ENCODE peak calls at places on chromosomes 5 and 9, in nine cellular contexts. O, K, G, N, E, H, L, U and D are unnamed samples.

GRCh38 chr5:93226202-93226735 is 354.8 kb downstream of the NR2F1-AS1 start:
- DNase-seq in O (no peak), K (no peak), G (peak; percentile 58), N (no peak), E (no peak), H (peak; percentile 41), L (no peak), U (no peak), D (no peak)

GRCh38 chr9:126497673-126498255 is 116.0 kb upstream of the LMX1B start:
- DNase-seq in O (no peak), K (no peak), G (no peak), N (no peak), E (no peak), H (no peak), L (no peak), U (no peak), D (no peak)

GRCh38 chr5:55935371-55935770 is 59.4 kb downstream of the IL6ST start:
- DNase-seq in O (no peak), K (no peak), G (no peak), N (no peak), E (no peak), H (no peak), L (no peak), U (no peak), D (peak; percentile 11)

GRCh38 chr5:38670878-38671277 is 114.4 kb upstream of the LIFR start:
- DNase-seq in O (no peak), K (no peak), G (peak; percentile 60), N (peak; percentile 70), E (no peak), H (peak; percentile 73), L (no peak), U (no peak), D (peak; percentile 69)

GRCh38 chr5:72470817-72471216 is 36.4 kb downstream of the ZNF366 start:
- DNase-seq in O (no peak), K (no peak), G (peak; percentile 74), N (peak; percentile 43), E (no peak), H (no peak), L (peak; percentile 83), U (no peak), D (peak; percentile 39)

GRCh38 chr5:151080620-151081425 is at the start of gene TNIP1:
- DNase-seq in O (peak; percentile 98), K (peak; percentile 93), G (peak; percentile 93), N (peak; percentile 94), E (peak; percentile 81), H (peak; percentile 78), L (peak; percentile 94), U (peak; percentile 97), D (peak; percentile 90)

GRCh38 chr5:92421937-92422336 is 1038.8 kb upstream of the ARRDC3 start:
- DNase-seq in O (no peak), K (no peak), G (no peak), N (no peak), E (no peak), H (peak; percentile 47), L (peak; percentile 11), U (no peak), D (no peak)

GRCh38 chr9:91421022-91421765 is 2.4 kb downstream of the NFIL3 start:
- DNase-seq in O (peak; percentile 48), K (peak; percentile 52), G (peak; percentile 41), N (peak; percentile 70), E (peak; percentile 46), H (peak; percentile 39), L (no peak), U (peak; percentile 39), D (peak; percentile 57)

GRCh38 chr9:136614372-136614922 is 48.3 kb upstream of the EGFL7 start:
- DNase-seq in O (no peak), K (peak; percentile 50), G (peak; percentile 43), N (peak; percentile 91), E (no peak), H (peak; percentile 72), L (no peak), U (peak; percentile 82), D (peak; percentile 89)

GRCh38 chr9:36789886-36790285 is 217.2 kb downstream of the MELK start:
- DNase-seq in O (no peak), K (no peak), G (no peak), N (no peak), E (no peak), H (no peak), L (peak; percentile 39), U (no peak), D (no peak)

GRCh38 chr5:89265511-89266169 is 382.7 kb upstream of the MEF2C start:
- DNase-seq in O (no peak), K (no peak), G (peak; percentile 89), N (peak; percentile 40), E (no peak), H (peak; percentile 84), L (peak; percentile 51), U (no peak), D (peak; percentile 48)

GRCh38 chr9:137382728-137383452 is 40.1 kb downstream of the EXD3 start:
- DNase-seq in O (no peak), K (no peak), G (no peak), N (no peak), E (peak; percentile 73), H (no peak), L (no peak), U (peak; percentile 15), D (no peak)

GRCh38 chr9:27125936-27126335 is 16.9 kb downstream of the TEK start:
- DNase-seq in O (no peak), K (no peak), G (no peak), N (peak; percentile 22), E (no peak), H (peak; percentile 7), L (peak; percentile 43), U (no peak), D (peak; percentile 17)

GRCh38 chr9:20701058-20701457 is 17.0 kb downstream of the FOCAD start:
- DNase-seq in O (no peak), K (no peak), G (no peak), N (peak; percentile 42), E (no peak), H (no peak), L (no peak), U (no peak), D (peak; percentile 12)

GRCh38 chr5:127697894-127698600 is 5.1 kb upstream of the CCDC192 start:
- DNase-seq in O (no peak), K (no peak), G (no peak), N (peak; percentile 25), E (no peak), H (peak; percentile 30), L (peak; percentile 70), U (no peak), D (peak; percentile 19)

GRCh38 chr9:134136117-134136996 is 475 bp downstream of the WDR5 start:
- DNase-seq in O (peak; percentile 56), K (peak; percentile 26), G (no peak), N (peak; percentile 24), E (no peak), H (peak; percentile 24), L (no peak), U (no peak), D (peak; percentile 27)

GRCh38 chr5:138603521-138603920 is 28.3 kb upstream of the HSPA9 start:
- DNase-seq in O (peak; percentile 27), K (no peak), G (no peak), N (peak; percentile 32), E (no peak), H (no peak), L (no peak), U (no peak), D (peak; percentile 56)

GRCh38 chr5:134122530-134122929 is 8.0 kb downstream of the TCF7 start:
- DNase-seq in O (no peak), K (no peak), G (no peak), N (no peak), E (no peak), H (no peak), L (no peak), U (no peak), D (no peak)

GRCh38 chr5:133147411-133147810 is 95.6 kb downstream of the HSPA4 start:
- DNase-seq in O (no peak), K (no peak), G (peak; percentile 3), N (peak; percentile 22), E (no peak), H (peak; percentile 20), L (no peak), U (peak; percentile 32), D (peak; percentile 38)

GRCh38 chr5:132238169-132238744 is 10.6 kb upstream of the P4HA2 start:
- DNase-seq in O (peak; percentile 60), K (peak; percentile 88), G (peak; percentile 63), N (peak; percentile 77), E (peak; percentile 80), H (peak; percentile 66), L (peak; percentile 66), U (peak; percentile 69), D (peak; percentile 75)

GRCh38 chr5:28523887-28524637 is 1485.7 kb upstream of the CDH9 start:
- DNase-seq in O (no peak), K (no peak), G (peak; percentile 17), N (peak; percentile 90), E (no peak), H (peak; percentile 77), L (peak; percentile 70), U (no peak), D (peak; percentile 88)

GRCh38 chr5:161783297-161783696 is 64.6 kb upstream of the GABRA1 start:
- DNase-seq in O (no peak), K (no peak), G (no peak), N (no peak), E (no peak), H (no peak), L (no peak), U (no peak), D (no peak)

GRCh38 chr5:161786686-161787085 is 61.2 kb upstream of the GABRA1 start:
- DNase-seq in O (no peak), K (no peak), G (no peak), N (no peak), E (no peak), H (no peak), L (no peak), U (no peak), D (no peak)
- TF ChIP-seq CTCF in O (no peak), K (no peak), G (no peak), N (no peak), E (no peak), H (no peak), L (no peak), U (no peak), D (no peak)

GRCh38 chr5:67620386-67621039 is 423.9 kb upstream of the CD180 start:
- DNase-seq in O (no peak), K (no peak), G (no peak), N (no peak), E (no peak), H (no peak), L (no peak), U (no peak), D (no peak)
- TF ChIP-seq CTCF in O (no peak), K (no peak), G (no peak), N (no peak), E (no peak), H (no peak), L (no peak), U (no peak), D (no peak)

GRCh38 chr9:35661756-35662350 is 3.1 kb downstream of the ARHGEF39 start:
- DNase-seq in O (no peak), K (no peak), G (no peak), N (no peak), E (no peak), H (no peak), L (no peak), U (no peak), D (no peak)
- TF ChIP-seq CTCF in O (no peak), K (no peak), G (no peak), N (no peak), E (no peak), H (no peak), L (no peak), U (no peak), D (no peak)

DNA sequence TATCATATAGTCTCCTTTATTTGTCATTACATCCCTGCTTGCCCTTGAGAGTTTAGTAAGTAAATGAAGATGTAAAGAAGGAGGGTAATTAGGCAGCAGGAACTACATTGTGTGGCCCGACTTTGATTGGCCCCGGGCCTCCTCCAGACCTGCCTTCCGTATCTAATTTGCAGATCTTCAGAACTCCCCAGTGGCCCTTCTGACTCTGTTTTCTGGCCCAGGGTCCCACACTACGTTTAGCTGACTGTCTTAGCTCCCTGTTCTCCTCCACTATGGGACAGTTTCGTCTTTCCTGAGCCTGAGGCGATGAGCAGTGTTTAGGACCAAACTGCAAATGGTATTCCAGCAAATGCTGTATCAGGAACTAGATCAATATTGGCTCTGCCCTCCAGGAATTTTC is 21.6 kb upstream of the CTSL start:
- DNase-seq in O (no peak), K (no peak), G (no peak), N (no peak), E (no peak), H (no peak), L (no peak), U (no peak), D (no peak)
- TF ChIP-seq CTCF in O (no peak), K (no peak), G (no peak), N (no peak), E (no peak), H (no peak), L (no peak), U (no peak), D (no peak)